ENCODE peak calls at places on chromosomes 2 and 18, in five cellular contexts. Z is mesenchymal stem cell, D is GM23248, K is bronchial epithelial cell, U is Peyer's patch. N is an unnamed sample. For H3K36me3, the result is how much of the 10 kb centered on the place peaks cover.

GRCh38 chr2:71880846-71881610 is 266.6 kb downstream of the CYP26B1 start:
- DNase-seq in Z (peak), D (peak), K (peak), U (no peak), N (no peak)

GRCh38 chr2:3486047-3487027 is 33.0 kb downstream of the ADI1 start:
- DNase-seq in Z (no peak), K (no peak), D (no peak), U (peak), N (no peak)

GRCh38 chr2:209380278-209380677 is 43.6 kb upstream of the MAP2 start:
- DNase-seq in Z (no peak), U (no peak), D (no peak), K (peak), N (no peak)

GRCh38 chr2:168528016-168528415 is 71.9 kb downstream of the CERS6 start:
- DNase-seq in D (no peak), K (no peak), U (no peak), Z (no peak), N (no peak)

GRCh38 chr2:150178591-150178990 is 308.9 kb downstream of the RND3 start:
- DNase-seq in D (no peak), U (no peak), K (no peak), Z (peak), N (no peak)

GRCh38 chr2:24231461-24231881 is 56.6 kb downstream of the FAM228A start:
- DNase-seq in K (peak), Z (no peak), U (no peak), D (peak), N (no peak)

GRCh38 chr2:84271987-84272386 is 187.1 kb downstream of the SUCLG1 start:
- DNase-seq in U (no peak), Z (no peak), K (no peak), D (no peak), N (no peak)

GRCh38 chr18:7923105-7923504 is 356.0 kb downstream of the PTPRM start:
- DNase-seq in D (no peak), Z (no peak), U (no peak), K (no peak), N (no peak)

GRCh38 chr18:80198391-80198790 is 48.9 kb downstream of the PARD6G start:
- DNase-seq in U (no peak), Z (no peak), K (no peak), D (no peak), N (no peak)

GRCh38 chr2:239328306-239329191 is 72.3 kb downstream of the HDAC4 start:
- DNase-seq in U (peak), K (no peak), D (peak), Z (peak), N (no peak)
- H3K4me3 ChIP-seq in U (no peak), K (no peak), D (peak), Z (no peak), N (no peak)

GRCh38 chr18:36132756-36133155 is 3.1 kb downstream of the ELP2 start:
- DNase-seq in D (no peak), U (no peak), Z (no peak), K (no peak), N (no peak)

GRCh38 chr18:36130039-36130831 is 536 bp downstream of the ELP2 start:
- DNase-seq in K (no peak), D (peak), U (no peak), Z (no peak), N (no peak)

GRCh38 chr18:36129300-36130038 is at the start of the genes ELP2 and SLC39A6:
- DNase-seq in Z (peak), U (peak), D (peak), K (peak), N (peak)

GRCh38 chr18:36130883-36131653 is 1.4 kb downstream of the ELP2 start:
- DNase-seq in U (no peak), Z (no peak), D (no peak), K (no peak), N (no peak)

GRCh38 chr18:36131692-36132483 is 2.2 kb downstream of the ELP2 start:
- DNase-seq in U (no peak), K (no peak), D (no peak), Z (no peak), N (no peak)
- H3K36me3 ChIP-seq in U (under half), K (under half), D (under half), Z (under half), N (under half)

GRCh38 chr2:231554327-231554726 is 24.1 kb upstream of the NMUR1 start:
- DNase-seq in K (no peak), D (no peak), U (no peak), Z (no peak), N (no peak)
- H3K4me3 ChIP-seq in K (no peak), D (peak), U (peak), Z (no peak), N (no peak)

GRCh38 chr2:113242318-113242717 is 36.4 kb downstream of the PAX8 start:
- DNase-seq in U (no peak), D (no peak), K (no peak), Z (no peak), N (no peak)

GRCh38 chr2:113245276-113245711 is 33.4 kb downstream of the PAX8 start:
- DNase-seq in K (no peak), D (no peak), U (peak), Z (no peak), N (no peak)

GRCh38 chr2:113237604-113238003 is 41.1 kb downstream of the PAX8 start:
- DNase-seq in Z (no peak), U (no peak), D (peak), K (no peak), N (no peak)

GRCh38 chr2:113240150-113240914 is 38.4 kb downstream of the PAX8 start:
- DNase-seq in U (peak), K (peak), Z (peak), D (peak), N (no peak)

DNA sequence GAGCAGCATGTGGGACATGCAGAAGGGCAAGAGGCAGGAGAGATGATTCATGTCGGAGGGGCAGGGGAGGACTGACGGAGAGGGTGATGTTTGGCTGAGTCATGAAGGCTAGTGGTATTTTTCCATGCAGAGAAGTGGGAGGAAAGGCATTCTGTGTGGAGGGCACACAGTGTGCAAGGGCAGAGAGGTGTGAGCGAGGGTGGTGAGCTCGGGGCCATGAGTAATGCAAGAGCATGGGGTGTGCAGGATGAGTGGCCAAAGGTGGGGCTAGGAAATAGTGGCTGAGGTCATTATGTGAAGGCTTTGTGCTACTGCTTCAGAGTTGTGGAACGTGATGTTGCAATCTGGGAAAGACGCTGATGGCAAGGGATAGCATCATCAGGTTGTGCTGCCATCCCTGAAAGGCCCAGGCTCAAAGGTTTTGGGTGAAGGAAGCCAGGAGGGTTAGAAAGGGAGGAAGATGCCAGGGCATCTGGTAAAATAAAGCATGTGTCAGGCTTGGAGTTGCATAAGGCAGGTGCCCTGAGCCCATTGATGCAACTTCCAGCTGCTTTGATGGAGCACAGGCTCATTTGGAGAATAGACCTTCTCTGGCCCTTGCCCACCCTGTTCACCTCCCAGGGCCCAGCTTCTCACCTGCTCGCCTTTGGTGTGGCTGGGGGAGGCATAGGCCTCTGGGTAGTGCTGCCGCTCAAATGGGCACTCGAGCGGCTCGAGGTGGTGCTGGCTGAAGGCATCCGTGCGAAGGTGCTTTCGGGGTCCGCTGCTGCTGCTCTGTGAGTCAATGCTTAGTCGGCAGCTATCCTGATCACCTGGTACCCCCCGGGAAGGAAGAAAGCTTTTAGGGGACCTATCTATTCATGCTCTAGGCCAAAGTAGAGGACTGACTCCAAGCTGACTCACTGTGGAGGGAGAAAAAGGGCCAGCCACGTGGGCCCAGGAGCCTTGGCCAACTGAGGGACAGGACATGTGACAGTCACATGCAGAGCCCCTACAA is 37.5 kb downstream of the PAX8 start:
- DNase-seq in Z (peak), D (peak), K (peak), U (peak), N (no peak)
- H3K36me3 ChIP-seq in Z (under half), D (under half), K (under half), U (under half), N (under half)

GRCh38 chr2:53629527-53629926 is 138.1 kb upstream of the CHAC2 start:
- DNase-seq in D (no peak), K (no peak), U (no peak), Z (no peak), N (no peak)
- H3K4me3 ChIP-seq in D (no peak), K (no peak), U (no peak), Z (no peak), N (no peak)

DNA sequence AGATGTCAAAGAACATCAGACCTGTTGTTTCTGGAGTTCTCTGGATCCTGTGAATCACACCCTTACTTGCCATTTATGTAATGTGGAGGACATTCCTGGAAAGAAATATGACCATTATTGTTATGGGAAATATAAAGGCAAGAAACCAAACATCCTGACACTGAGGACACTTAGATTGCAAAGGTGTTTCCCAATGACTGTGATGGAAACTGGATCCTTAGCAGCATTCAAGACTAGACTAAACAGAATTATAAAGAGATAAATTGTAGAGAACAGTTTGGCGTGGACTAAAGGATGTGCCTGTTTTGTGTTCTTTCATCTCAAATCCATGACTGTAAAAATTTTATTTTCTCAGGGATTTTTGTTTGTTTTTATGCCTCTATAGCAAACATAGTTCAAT is 347.7 kb upstream of the SLC14A2 start:
- DNase-seq in U (no peak), Z (no peak), K (no peak), D (no peak), N (no peak)
- H3K36me3 ChIP-seq in U (under half), Z (under half), K (under half), D (under half), N (under half)

N was measured in CD8-positive, alpha-beta memory T cell.